ENCODE peak calls at places on chromosomes 11 and 22, in four cellular contexts. One of them, this sample, is unnamed.
A peak's percentile ranks its signal among the peaks of the same experiment; 100 is the strongest.

GRCh38 chr11:61413496-61413895 is 16.3 kb downstream of the CPSF7 start:
- DNase-seq in mesothelial cell of epicardium: no peak
- DNase-seq in progenitor cell of endocrine pancreas: no peak
- DNase-seq in lung: no peak
- DNase-seq in this sample: no peak

GRCh38 chr11:821513-822371 is 3.0 kb downstream of the PNPLA2 start:
- DNase-seq in mesothelial cell of epicardium: no peak
- DNase-seq in progenitor cell of endocrine pancreas: no peak
- DNase-seq in lung: no peak
- DNase-seq in this sample: no peak

GRCh38 chr22:23066200-23067022 is 3.9 kb upstream of the GNAZ start:
- DNase-seq in progenitor cell of endocrine pancreas: peak; percentile 7
- DNase-seq in mesothelial cell of epicardium: no peak
- DNase-seq in lung: no peak
- DNase-seq in this sample: peak; percentile 61

GRCh38 chr11:10064828-10065227 is 229.2 kb downstream of the SBF2 start:
- DNase-seq in lung: no peak
- DNase-seq in mesothelial cell of epicardium: no peak
- DNase-seq in progenitor cell of endocrine pancreas: no peak
- DNase-seq in this sample: no peak

GRCh38 chr22:44561139-44561840 is 63.3 kb upstream of the RTL6 start:
- DNase-seq in lung: no peak
- DNase-seq in mesothelial cell of epicardium: peak; percentile 7
- DNase-seq in progenitor cell of endocrine pancreas: no peak
- DNase-seq in this sample: peak; percentile 24

GRCh38 chr11:12242071-12242672 is 131.8 kb downstream of the MICAL2 start:
- DNase-seq in lung: no peak
- DNase-seq in mesothelial cell of epicardium: no peak
- DNase-seq in progenitor cell of endocrine pancreas: no peak
- DNase-seq in this sample: no peak

GRCh38 chr11:35141538-35141937 is 2.6 kb downstream of the CD44 start:
- DNase-seq in mesothelial cell of epicardium: no peak
- DNase-seq in progenitor cell of endocrine pancreas: no peak
- DNase-seq in lung: peak; percentile 71
- DNase-seq in this sample: no peak

GRCh38 chr22:37448521-37449150 is 21.4 kb upstream of the ELFN2 start:
- DNase-seq in progenitor cell of endocrine pancreas: no peak
- DNase-seq in lung: no peak
- DNase-seq in mesothelial cell of epicardium: no peak
- DNase-seq in this sample: no peak

GRCh38 chr22:39090426-39091064 is 6.5 kb upstream of the APOBEC3H start:
- DNase-seq in mesothelial cell of epicardium: no peak
- DNase-seq in lung: no peak
- DNase-seq in progenitor cell of endocrine pancreas: no peak
- DNase-seq in this sample: no peak

GRCh38 chr11:81887671-81888070 is 846.0 kb downstream of the FAM181B start:
- DNase-seq in progenitor cell of endocrine pancreas: no peak
- DNase-seq in mesothelial cell of epicardium: no peak
- DNase-seq in lung: no peak
- DNase-seq in this sample: no peak

GRCh38 chr11:96341237-96342130 is 1.5 kb downstream of the MAML2 start:
- DNase-seq in mesothelial cell of epicardium: no peak
- DNase-seq in lung: no peak
- DNase-seq in progenitor cell of endocrine pancreas: peak; percentile 12
- DNase-seq in this sample: no peak

GRCh38 chr22:32281092-32281491 is 25.9 kb upstream of the SLC5A4 start:
- DNase-seq in mesothelial cell of epicardium: no peak
- DNase-seq in lung: no peak
- DNase-seq in progenitor cell of endocrine pancreas: no peak
- DNase-seq in this sample: no peak

GRCh38 chr22:45164217-45165123 is 745 bp downstream of the NUP50 start:
- DNase-seq in progenitor cell of endocrine pancreas: peak; percentile 28
- DNase-seq in mesothelial cell of epicardium: peak; percentile 48
- DNase-seq in lung: no peak
- DNase-seq in this sample: no peak

GRCh38 chr11:128135451-128135850 is 451.9 kb downstream of the ETS1 start:
- DNase-seq in progenitor cell of endocrine pancreas: no peak
- DNase-seq in mesothelial cell of epicardium: no peak
- DNase-seq in lung: no peak
- DNase-seq in this sample: no peak

GRCh38 chr22:48823941-48824340 is 1003.7 kb downstream of the BRD1 start:
- DNase-seq in progenitor cell of endocrine pancreas: no peak
- DNase-seq in mesothelial cell of epicardium: no peak
- DNase-seq in lung: no peak
- DNase-seq in this sample: no peak

GRCh38 chr11:45037425-45038005 is 86.8 kb upstream of the TP53I11 start:
- DNase-seq in mesothelial cell of epicardium: no peak
- DNase-seq in lung: no peak
- DNase-seq in progenitor cell of endocrine pancreas: no peak
- DNase-seq in this sample: no peak

GRCh38 chr11:134657631-134658030 is 245.6 kb upstream of the B3GAT1 start:
- DNase-seq in lung: peak; percentile 16
- DNase-seq in mesothelial cell of epicardium: no peak
- DNase-seq in progenitor cell of endocrine pancreas: no peak
- DNase-seq in this sample: peak; percentile 32

GRCh38 chr11:132296946-132297610 is 926.7 kb downstream of the NTM start:
- DNase-seq in progenitor cell of endocrine pancreas: no peak
- DNase-seq in mesothelial cell of epicardium: no peak
- DNase-seq in lung: no peak
- DNase-seq in this sample: no peak

GRCh38 chr22:42938449-42938848 is 76.5 kb downstream of the PACSIN2 start:
- DNase-seq in mesothelial cell of epicardium: no peak
- DNase-seq in progenitor cell of endocrine pancreas: no peak
- DNase-seq in lung: no peak
- DNase-seq in this sample: no peak

GRCh38 chr11:33248416-33248957 is 8.7 kb upstream of the HIPK3 start:
- DNase-seq in lung: no peak
- DNase-seq in progenitor cell of endocrine pancreas: no peak
- DNase-seq in mesothelial cell of epicardium: no peak
- DNase-seq in this sample: no peak

GRCh38 chr22:29231971-29232959 is 26.6 kb downstream of the EMID1 start:
- DNase-seq in mesothelial cell of epicardium: no peak
- DNase-seq in progenitor cell of endocrine pancreas: no peak
- DNase-seq in lung: no peak
- DNase-seq in this sample: no peak

GRCh38 chr22:40204331-40205116 is 26.8 kb downstream of the TNRC6B start:
- DNase-seq in mesothelial cell of epicardium: no peak
- DNase-seq in lung: no peak
- DNase-seq in progenitor cell of endocrine pancreas: no peak
- DNase-seq in this sample: no peak

GRCh38 chr11:75383246-75383645 is 16.1 kb upstream of the RPS3 start:
- DNase-seq in progenitor cell of endocrine pancreas: no peak
- DNase-seq in mesothelial cell of epicardium: no peak
- DNase-seq in lung: no peak
- DNase-seq in this sample: no peak

GRCh38 chr11:13354335-13354734 is 76.7 kb downstream of the BMAL1 start:
- DNase-seq in mesothelial cell of epicardium: no peak
- DNase-seq in lung: no peak
- DNase-seq in progenitor cell of endocrine pancreas: no peak
- DNase-seq in this sample: no peak
- TF ChIP-seq CTCF in mesothelial cell of epicardium: no peak
- TF ChIP-seq CTCF in lung: no peak
- TF ChIP-seq CTCF in progenitor cell of endocrine pancreas: no peak
- TF ChIP-seq CTCF in this sample: peak; percentile 43

GRCh38 chr22:19943665-19944026 is 2.0 kb upstream of the TXNRD2 start:
- DNase-seq in lung: no peak
- DNase-seq in mesothelial cell of epicardium: no peak
- DNase-seq in progenitor cell of endocrine pancreas: no peak
- DNase-seq in this sample: no peak
- TF ChIP-seq CTCF in lung: no peak
- TF ChIP-seq CTCF in mesothelial cell of epicardium: no peak
- TF ChIP-seq CTCF in progenitor cell of endocrine pancreas: no peak
- TF ChIP-seq CTCF in this sample: no peak

GRCh38 chr11:90288207-90288821 is 65.5 kb upstream of the CHORDC1 start:
- DNase-seq in progenitor cell of endocrine pancreas: no peak
- DNase-seq in mesothelial cell of epicardium: no peak
- DNase-seq in lung: no peak
- DNase-seq in this sample: no peak
- TF ChIP-seq CTCF in progenitor cell of endocrine pancreas: peak; percentile 81
- TF ChIP-seq CTCF in mesothelial cell of epicardium: peak; percentile 61
- TF ChIP-seq CTCF in lung: no peak
- TF ChIP-seq CTCF in this sample: peak; percentile 88

DNA sequence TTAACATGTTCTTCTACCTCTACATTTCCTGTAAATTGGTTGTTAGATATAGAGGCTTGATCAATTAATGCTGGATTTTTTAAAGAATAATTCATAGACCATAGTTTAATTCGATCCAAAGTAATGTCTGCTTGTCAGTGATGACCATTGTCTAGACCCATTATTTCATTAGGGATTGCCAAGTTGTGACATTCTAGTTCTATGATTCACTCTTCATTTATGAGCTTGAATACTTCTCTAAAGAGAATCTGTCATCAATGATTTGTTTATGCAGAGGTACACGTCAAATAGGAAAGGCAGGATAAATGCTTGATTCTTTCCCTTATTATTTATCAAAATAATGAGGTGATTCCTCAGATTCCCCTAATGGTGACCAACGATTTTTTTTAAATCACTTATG is 24.0 kb upstream of the ROBO3 start:
- DNase-seq in lung: no peak
- DNase-seq in mesothelial cell of epicardium: no peak
- DNase-seq in progenitor cell of endocrine pancreas: no peak
- DNase-seq in this sample: no peak
- TF ChIP-seq CTCF in lung: no peak
- TF ChIP-seq CTCF in mesothelial cell of epicardium: no peak
- TF ChIP-seq CTCF in progenitor cell of endocrine pancreas: no peak
- TF ChIP-seq CTCF in this sample: no peak